ENCODE peak calls at places on chromosomes 11 and 22, in nine cellular contexts. Q is Caco-2, V is upper lobe of left lung, N is GM23338, G is sigmoid colon, W is MM.1S, J is tibial artery, L is Peyer's patch, M is upper lobe of right lung. D is an unnamed sample. For H3K36me3, the result is how much of the 10 kb centered on the place peaks cover.

GRCh38 chr11:68659158-68659921 is 25.0 kb upstream of the GAL start:
- DNase-seq in M (no peak), Q (no peak), W (no peak), J (peak), G (peak), N (no peak), V (peak), L (no peak), D (peak)

GRCh38 chr11:20020716-20021115 is 139.6 kb downstream of the DBX1 start:
- DNase-seq in Q (no peak), M (no peak), V (no peak), G (no peak), J (no peak), W (no peak), N (no peak), L (no peak), D (no peak)

GRCh38 chr11:78400701-78401100 is 16.9 kb downstream of the GAB2 start:
- DNase-seq in J (no peak), N (no peak), L (no peak), Q (no peak), W (no peak), V (no peak), G (no peak), M (no peak), D (no peak)

GRCh38 chr11:66974724-66975402 is at the start of gene C11orf86:
- DNase-seq in W (no peak), L (peak), G (no peak), M (no peak), J (no peak), Q (peak), N (peak), V (no peak), D (peak)

GRCh38 chr22:29734853-29735252 is 15.1 kb downstream of the CABP7 start:
- DNase-seq in Q (no peak), M (no peak), G (no peak), W (no peak), V (no peak), N (peak), L (no peak), J (no peak), D (peak)

GRCh38 chr11:34609850-34610249 is 11.0 kb upstream of the EHF start:
- DNase-seq in W (no peak), Q (no peak), N (no peak), G (no peak), M (no peak), J (no peak), V (no peak), L (no peak), D (no peak)

GRCh38 chr11:128420277-128420676 is 167.1 kb downstream of the ETS1 start:
- DNase-seq in Q (no peak), J (no peak), G (no peak), L (no peak), M (no peak), V (no peak), N (no peak), W (no peak), D (no peak)

GRCh38 chr22:23533328-23533762 is 46.7 kb downstream of the IGLL1 start:
- DNase-seq in N (peak), V (no peak), M (peak), Q (peak), J (peak), G (peak), W (peak), L (peak), D (peak)

GRCh38 chr11:8262552-8263108 is 1.0 kb downstream of the LMO1 start:
- DNase-seq in N (peak), V (peak), M (peak), L (peak), G (peak), Q (no peak), J (peak), W (peak), D (peak)

GRCh38 chr11:69708731-69709401 is 5.0 kb upstream of the FGF19 start:
- DNase-seq in W (no peak), Q (peak), M (no peak), V (no peak), G (no peak), N (peak), J (no peak), L (no peak), D (peak)

GRCh38 chr11:120384476-120384875 is 48.3 kb downstream of the ARHGEF12 start:
- DNase-seq in M (no peak), W (no peak), Q (no peak), J (no peak), G (no peak), L (no peak), N (no peak), V (no peak), D (no peak)

GRCh38 chr11:94027210-94027609 is 6.1 kb downstream of the HEPHL1 start:
- DNase-seq in J (no peak), G (no peak), L (no peak), Q (no peak), W (no peak), V (no peak), M (no peak), N (no peak), D (no peak)

GRCh38 chr11:36890280-36890679 is 292.2 kb upstream of the RAG2 start:
- DNase-seq in W (peak), N (no peak), J (no peak), G (no peak), Q (no peak), M (no peak), V (no peak), L (no peak), D (no peak)

GRCh38 chr11:71309611-71310010 is 57.2 kb upstream of the SHANK2 start:
- DNase-seq in W (no peak), L (peak), J (peak), G (peak), V (no peak), N (no peak), M (peak), Q (no peak), D (no peak)

GRCh38 chr22:35437038-35437437 is 37.1 kb downstream of the MCM5 start:
- DNase-seq in N (peak), Q (peak), G (no peak), L (no peak), J (no peak), V (no peak), W (no peak), M (no peak), D (peak)

GRCh38 chr11:130178441-130178971 is 18.9 kb downstream of the ST14 start:
- DNase-seq in V (no peak), M (no peak), Q (no peak), L (peak), G (no peak), W (peak), N (no peak), J (no peak), D (peak)

GRCh38 chr11:1402776-1403620 is 13.3 kb downstream of the BRSK2 start:
- DNase-seq in M (no peak), N (no peak), V (peak), Q (no peak), L (no peak), W (no peak), G (no peak), J (no peak), D (no peak)

GRCh38 chr11:126311464-126312291 is 7.8 kb downstream of the DCPS start:
- DNase-seq in M (no peak), Q (no peak), V (no peak), J (no peak), L (peak), N (no peak), G (peak), W (peak), D (no peak)

GRCh38 chr22:45235851-45236342 is 4.8 kb downstream of the KIAA0930 start:
- DNase-seq in G (no peak), J (peak), N (no peak), M (no peak), Q (no peak), W (peak), V (no peak), L (no peak), D (no peak)

GRCh38 chr11:44775366-44776356 is 48.9 kb downstream of the TSPAN18 start:
- DNase-seq in V (no peak), W (peak), M (no peak), Q (peak), G (peak), L (peak), J (peak), N (peak), D (peak)

GRCh38 chr11:134579709-134580634 is 167.9 kb upstream of the B3GAT1 start:
- DNase-seq in V (peak), G (peak), M (peak), Q (no peak), W (no peak), N (no peak), L (peak), J (no peak), D (peak)

GRCh38 chr11:64842851-64843841 is 1.3 kb downstream of the CDC42BPG start:
- DNase-seq in N (no peak), M (peak), L (peak), G (no peak), W (no peak), Q (peak), J (no peak), V (peak), D (peak)

GRCh38 chr22:27991586-27992293 is 72.7 kb upstream of the PITPNB start:
- DNase-seq in J (peak), M (no peak), L (peak), Q (no peak), G (peak), V (no peak), W (no peak), N (no peak), D (peak)

GRCh38 chr22:24271406-24271760 is 752 bp downstream of the SPECC1L start:
- DNase-seq in Q (no peak), M (no peak), J (no peak), W (no peak), V (no peak), L (no peak), G (no peak), N (no peak), D (no peak)

DNA sequence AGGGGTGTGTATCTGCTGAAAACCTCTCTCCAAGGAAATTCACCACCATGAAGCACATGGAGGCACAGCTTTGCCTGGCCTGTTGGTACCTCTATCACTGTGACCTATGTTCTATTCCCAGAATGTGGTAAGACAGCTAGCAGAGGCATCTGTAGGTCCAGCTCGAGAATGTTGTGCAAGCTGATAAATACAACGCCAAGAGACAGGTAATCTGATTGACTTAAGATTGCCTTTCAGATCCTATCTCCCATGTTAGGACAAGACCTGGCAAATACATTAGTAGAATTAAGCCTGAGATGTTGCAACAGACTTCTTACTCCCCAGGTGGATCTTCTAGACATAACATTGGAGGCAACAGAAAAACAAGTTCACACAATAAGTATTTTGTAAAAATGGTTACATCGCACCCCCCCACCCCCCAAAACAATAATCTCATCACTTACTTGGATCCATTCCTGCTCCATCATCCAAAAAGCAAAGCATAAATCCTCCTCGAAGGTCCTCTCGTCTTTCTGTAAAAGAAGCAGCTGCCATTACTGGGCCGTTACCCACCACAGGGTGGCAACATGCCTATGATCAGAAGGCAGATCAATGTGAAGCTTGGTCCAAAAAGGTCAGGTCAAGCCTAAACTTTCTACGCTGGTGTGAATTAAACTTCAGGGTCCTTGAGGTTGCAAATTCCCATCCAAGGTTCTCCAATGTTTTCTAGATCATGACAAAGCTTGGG is 18.5 kb downstream of the MORC2 start:
- DNase-seq in Q (no peak), J (no peak), G (no peak), M (no peak), V (no peak), W (no peak), N (no peak), L (no peak), D (no peak)
- H3K36me3 ChIP-seq in Q (under half), J (under half), G (under half), M (half or more), V (under half), W (under half), N (half or more), L (under half), D (under half)

GRCh38 chr11:116132273-116132978 is 628.2 kb upstream of the CADM1 start:
- DNase-seq in G (no peak), J (no peak), M (no peak), V (peak), L (no peak), W (no peak), N (no peak), Q (no peak), D (no peak)
- H3K4me3 ChIP-seq in G (no peak), J (no peak), M (no peak), V (no peak), L (no peak), W (no peak), N (no peak), Q (no peak), D (no peak)

GRCh38 chr11:4118107-4118506 is 23.5 kb downstream of the RRM1 start:
- DNase-seq in W (no peak), L (no peak), J (no peak), G (no peak), Q (no peak), N (no peak), M (no peak), V (no peak), D (no peak)

GRCh38 chr11:4111834-4112233 is 17.2 kb downstream of the RRM1 start:
- DNase-seq in J (no peak), L (no peak), M (no peak), V (no peak), Q (no peak), W (no peak), N (no peak), G (no peak), D (no peak)

GRCh38 chr11:4115128-4115527 is 20.5 kb downstream of the RRM1 start:
- DNase-seq in M (no peak), Q (no peak), J (no peak), G (no peak), L (no peak), W (no peak), N (no peak), V (no peak), D (no peak)
- H3K36me3 ChIP-seq in M (half or more), Q (under half), J (under half), G (under half), L (under half), W (under half), N (under half), V (under half), D (under half)

DNA sequence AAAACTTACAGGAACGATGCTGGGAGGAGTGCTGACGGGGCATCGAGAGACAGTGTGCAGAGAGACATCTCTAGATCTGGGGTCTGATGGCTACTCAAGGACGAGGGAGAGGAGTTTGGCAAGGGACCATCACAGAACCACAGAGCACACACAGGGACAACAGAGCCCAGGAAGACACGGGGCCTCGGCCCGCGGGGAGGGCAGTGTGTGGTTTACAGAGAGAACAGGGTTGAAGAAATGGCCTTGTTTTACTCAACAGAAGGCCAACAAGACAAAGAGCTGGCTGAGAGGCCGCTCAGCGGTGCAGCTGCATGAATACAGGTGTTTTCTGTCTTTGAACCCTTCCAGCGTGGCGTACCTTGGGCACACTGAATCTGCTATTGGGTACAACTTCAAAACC is 20.5 kb upstream of the BID start:
- DNase-seq in Q (no peak), L (no peak), G (no peak), V (no peak), N (no peak), M (no peak), J (no peak), W (no peak), D (no peak)
- H3K4me3 ChIP-seq in Q (no peak), L (no peak), G (no peak), V (no peak), N (no peak), M (no peak), J (no peak), W (no peak), D (no peak)